ENCODE peak calls at places on chromosome 11, in four cellular contexts. A is NCI-H1930; O is effector memory CD4-positive, alpha-beta T cell; Q is cerebellar cortex. H is an unnamed sample.

GRCh38 chr11:64763804-64764611 is 4.2 kb upstream of the PYGM start:
- DNase-seq in A (no peak), O (peak), Q (no peak), H (no peak)

GRCh38 chr11:126102436-126102894 is 39.8 kb upstream of the CDON start:
- DNase-seq in A (no peak), O (no peak), Q (peak), H (peak)

GRCh38 chr11:11472096-11472495 is 119.0 kb upstream of the CSNK2A3 start:
- DNase-seq in A (no peak), O (no peak), Q (no peak), H (no peak)

GRCh38 chr11:95545116-95545875 is 244.3 kb downstream of the FAM76B start:
- DNase-seq in A (no peak), O (no peak), Q (peak), H (no peak)

GRCh38 chr11:117064275-117064674 is 34.0 kb downstream of the SIK3 start:
- DNase-seq in A (no peak), O (no peak), Q (no peak), H (no peak)

GRCh38 chr11:64603411-64604110 is 12.5 kb downstream of the SLC22A12 start:
- DNase-seq in A (no peak), O (no peak), Q (no peak), H (no peak)

GRCh38 chr11:70097783-70098182 is 19.7 kb downstream of the ANO1 start:
- DNase-seq in A (no peak), O (no peak), Q (no peak), H (no peak)

GRCh38 chr11:113505541-113506375 is 30.6 kb upstream of the DRD2 start:
- DNase-seq in A (no peak), O (no peak), Q (no peak), H (peak)

GRCh38 chr11:2142762-2143202 is 3.6 kb upstream of the IGF2 start:
- DNase-seq in A (no peak), O (no peak), Q (no peak), H (no peak)

GRCh38 chr11:8091671-8092070 is 10.7 kb downstream of the TUB start:
- DNase-seq in A (no peak), O (no peak), Q (no peak), H (no peak)

GRCh38 chr11:468036-468435 is 18.0 kb downstream of the PTDSS2 start:
- DNase-seq in A (no peak), O (no peak), Q (no peak), H (no peak)

GRCh38 chr11:64206457-64207246 is at the start of gene FERMT3:
- DNase-seq in A (no peak), O (no peak), Q (no peak), H (no peak)

GRCh38 chr11:22732588-22732987 is 66.2 kb downstream of the GAS2 start:
- DNase-seq in A (no peak), O (no peak), Q (no peak), H (no peak)

GRCh38 chr11:19931141-19931767 is 218.6 kb downstream of the NAV2 start:
- DNase-seq in A (no peak), O (no peak), Q (no peak), H (no peak)

GRCh38 chr11:70948855-70949551 is 303.4 kb downstream of the SHANK2 start:
- DNase-seq in A (no peak), O (no peak), Q (no peak), H (no peak)

GRCh38 chr11:102561636-102562035 is 31.1 kb upstream of the MMP7 start:
- DNase-seq in A (no peak), O (no peak), Q (no peak), H (no peak)

GRCh38 chr11:133918606-133919260 is 38.0 kb downstream of the IGSF9B start:
- DNase-seq in A (no peak), O (no peak), Q (no peak), H (no peak)

GRCh38 chr11:113106507-113106906 is 145.3 kb downstream of the NCAM1 start:
- DNase-seq in A (no peak), O (no peak), Q (no peak), H (no peak)

GRCh38 chr11:66070604-66071325 is 693 bp downstream of the PACS1 start:
- DNase-seq in A (no peak), O (peak), Q (peak), H (no peak)

GRCh38 chr11:46117842-46118241 is 3.4 kb downstream of the PHF21A start:
- DNase-seq in A (no peak), O (no peak), Q (no peak), H (no peak)

GRCh38 chr11:69073445-69073844 is 24.7 kb downstream of the TPCN2 start:
- DNase-seq in A (no peak), O (no peak), Q (no peak), H (no peak)

GRCh38 chr11:10441652-10442503 is 13.2 kb upstream of the AMPD3 start:
- DNase-seq in A (no peak), O (no peak), Q (no peak), H (no peak)

GRCh38 chr11:2521081-2521480 is 76.3 kb downstream of the KCNQ1 start:
- DNase-seq in A (no peak), O (no peak), Q (no peak), H (no peak)

H was measured in G401.